ENCODE peak calls at places on chromosome 1, in eight cellular contexts. One of them, this sample, is unnamed.

GRCh38 chr1:17215545-17215890 is 10.6 kb downstream of the PADI1 start:
- DNase-seq in fibroblast of lung: no peak
- DNase-seq in AG04450: no peak
- DNase-seq in astrocyte of the cerebellum: no peak
- DNase-seq in GM12865: no peak
- DNase-seq in AG09309: no peak
- DNase-seq in brain microvascular endothelial cell: peak
- DNase-seq in Caco-2: no peak
- DNase-seq in this sample: no peak

GRCh38 chr1:14149431-14149830 is 449.1 kb upstream of the KAZN start:
- DNase-seq in fibroblast of lung: no peak
- DNase-seq in AG04450: no peak
- DNase-seq in astrocyte of the cerebellum: no peak
- DNase-seq in GM12865: no peak
- DNase-seq in AG09309: no peak
- DNase-seq in brain microvascular endothelial cell: no peak
- DNase-seq in Caco-2: no peak
- DNase-seq in this sample: no peak

GRCh38 chr1:200468264-200469001 is 58.6 kb upstream of the ZNF281 start:
- DNase-seq in fibroblast of lung: no peak
- DNase-seq in AG04450: no peak
- DNase-seq in astrocyte of the cerebellum: no peak
- DNase-seq in GM12865: no peak
- DNase-seq in AG09309: no peak
- DNase-seq in brain microvascular endothelial cell: no peak
- DNase-seq in Caco-2: no peak
- DNase-seq in this sample: no peak

GRCh38 chr1:205348559-205349477 is 7.9 kb downstream of the KLHDC8A start:
- DNase-seq in fibroblast of lung: no peak
- DNase-seq in AG04450: no peak
- DNase-seq in astrocyte of the cerebellum: no peak
- DNase-seq in GM12865: no peak
- DNase-seq in AG09309: no peak
- DNase-seq in brain microvascular endothelial cell: no peak
- DNase-seq in Caco-2: no peak
- DNase-seq in this sample: no peak

GRCh38 chr1:246012271-246012854 is 494.7 kb downstream of the SMYD3 start:
- DNase-seq in fibroblast of lung: peak
- DNase-seq in AG04450: no peak
- DNase-seq in astrocyte of the cerebellum: no peak
- DNase-seq in GM12865: peak
- DNase-seq in AG09309: peak
- DNase-seq in brain microvascular endothelial cell: no peak
- DNase-seq in Caco-2: no peak
- DNase-seq in this sample: no peak

GRCh38 chr1:182484531-182485257 is 34.7 kb downstream of the RGSL1 start:
- DNase-seq in fibroblast of lung: no peak
- DNase-seq in AG04450: no peak
- DNase-seq in astrocyte of the cerebellum: no peak
- DNase-seq in GM12865: peak
- DNase-seq in AG09309: no peak
- DNase-seq in brain microvascular endothelial cell: no peak
- DNase-seq in Caco-2: peak
- DNase-seq in this sample: no peak

GRCh38 chr1:63835075-63835633 is 61.3 kb downstream of the ROR1 start:
- DNase-seq in fibroblast of lung: no peak
- DNase-seq in AG04450: no peak
- DNase-seq in astrocyte of the cerebellum: no peak
- DNase-seq in GM12865: no peak
- DNase-seq in AG09309: no peak
- DNase-seq in brain microvascular endothelial cell: no peak
- DNase-seq in Caco-2: no peak
- DNase-seq in this sample: no peak

GRCh38 chr1:242239394-242239793 is 240.5 kb upstream of the MAP1LC3C start:
- DNase-seq in fibroblast of lung: no peak
- DNase-seq in AG04450: no peak
- DNase-seq in astrocyte of the cerebellum: no peak
- DNase-seq in GM12865: no peak
- DNase-seq in AG09309: no peak
- DNase-seq in brain microvascular endothelial cell: no peak
- DNase-seq in Caco-2: no peak
- DNase-seq in this sample: no peak

GRCh38 chr1:68620575-68620974 is 123.7 kb upstream of the DEPDC1 start:
- DNase-seq in fibroblast of lung: no peak
- DNase-seq in AG04450: no peak
- DNase-seq in astrocyte of the cerebellum: no peak
- DNase-seq in GM12865: no peak
- DNase-seq in AG09309: no peak
- DNase-seq in brain microvascular endothelial cell: no peak
- DNase-seq in Caco-2: no peak
- DNase-seq in this sample: no peak

GRCh38 chr1:221696045-221696444 is 45.8 kb downstream of the DUSP10 start:
- DNase-seq in fibroblast of lung: no peak
- DNase-seq in AG04450: no peak
- DNase-seq in astrocyte of the cerebellum: no peak
- DNase-seq in GM12865: no peak
- DNase-seq in AG09309: no peak
- DNase-seq in brain microvascular endothelial cell: no peak
- DNase-seq in Caco-2: no peak
- DNase-seq in this sample: no peak

GRCh38 chr1:181088079-181089016 is at the start of gene IER5:
- DNase-seq in fibroblast of lung: peak
- DNase-seq in AG04450: peak
- DNase-seq in astrocyte of the cerebellum: peak
- DNase-seq in GM12865: peak
- DNase-seq in AG09309: peak
- DNase-seq in brain microvascular endothelial cell: peak
- DNase-seq in Caco-2: peak
- DNase-seq in this sample: peak
- TF ChIP-seq CTCF in fibroblast of lung: no peak
- TF ChIP-seq CTCF in AG04450: no peak
- TF ChIP-seq CTCF in astrocyte of the cerebellum: no peak
- TF ChIP-seq CTCF in GM12865: no peak
- TF ChIP-seq CTCF in AG09309: no peak
- TF ChIP-seq CTCF in brain microvascular endothelial cell: no peak
- TF ChIP-seq CTCF in Caco-2: no peak
- TF ChIP-seq CTCF in this sample: no peak

DNA sequence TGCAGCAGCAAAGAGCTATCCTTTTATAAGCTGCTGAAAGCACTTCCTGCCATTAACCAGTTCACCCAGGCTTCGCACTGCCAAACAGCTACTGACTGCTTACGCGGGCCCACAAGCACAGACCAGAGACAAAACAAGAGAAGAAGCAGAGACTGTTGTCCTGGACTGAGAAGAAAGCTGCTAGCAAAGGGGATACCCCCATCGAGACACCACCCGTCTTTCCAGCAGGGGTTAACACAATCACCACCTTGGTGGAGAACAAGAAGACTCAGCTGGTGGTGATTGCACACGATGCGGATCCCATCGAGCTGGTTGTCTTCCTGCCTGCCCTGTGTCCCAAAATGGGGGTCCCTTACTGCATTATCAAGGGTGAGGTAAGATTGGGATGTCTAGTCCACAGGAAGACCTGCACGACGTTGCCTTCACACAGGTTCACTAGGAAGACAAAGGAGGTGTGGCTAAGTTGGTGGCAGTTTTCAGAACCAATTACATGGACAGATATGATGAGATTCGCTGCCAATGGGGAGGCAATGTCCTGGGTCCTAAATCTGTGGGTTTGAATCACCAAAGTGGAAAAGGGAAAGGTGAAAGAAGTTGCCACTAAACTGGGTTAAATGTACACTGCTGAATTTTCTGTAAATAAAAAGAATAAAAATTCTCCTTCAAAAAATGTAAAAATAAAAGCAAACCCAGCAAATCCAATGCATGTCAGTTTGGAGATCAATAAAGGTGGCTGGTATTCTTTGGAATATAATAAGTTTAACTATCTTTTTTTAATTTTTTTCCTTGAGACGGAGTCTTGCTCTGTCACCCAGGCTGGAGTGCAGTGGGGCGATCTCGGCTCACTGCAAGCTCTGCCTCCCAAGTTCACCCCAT is 1.2 kb downstream of the FMO5 start:
- DNase-seq in fibroblast of lung: no peak
- DNase-seq in AG04450: no peak
- DNase-seq in astrocyte of the cerebellum: no peak
- DNase-seq in GM12865: no peak
- DNase-seq in AG09309: no peak
- DNase-seq in brain microvascular endothelial cell: no peak
- DNase-seq in Caco-2: no peak
- DNase-seq in this sample: no peak
- H3K4me3 ChIP-seq in fibroblast of lung: no peak
- H3K4me3 ChIP-seq in AG04450: no peak
- H3K4me3 ChIP-seq in astrocyte of the cerebellum: no peak
- H3K4me3 ChIP-seq in GM12865: no peak
- H3K4me3 ChIP-seq in AG09309: no peak
- H3K4me3 ChIP-seq in brain microvascular endothelial cell: no peak
- H3K4me3 ChIP-seq in Caco-2: no peak
- H3K4me3 ChIP-seq in this sample: no peak

GRCh38 chr1:208793946-208794345 is 549.8 kb upstream of the PLXNA2 start:
- DNase-seq in fibroblast of lung: no peak
- DNase-seq in AG04450: no peak
- DNase-seq in astrocyte of the cerebellum: no peak
- DNase-seq in GM12865: no peak
- DNase-seq in AG09309: no peak
- DNase-seq in brain microvascular endothelial cell: no peak
- DNase-seq in Caco-2: no peak
- DNase-seq in this sample: no peak
- TF ChIP-seq CTCF in fibroblast of lung: no peak
- TF ChIP-seq CTCF in AG04450: no peak
- TF ChIP-seq CTCF in astrocyte of the cerebellum: no peak
- TF ChIP-seq CTCF in GM12865: no peak
- TF ChIP-seq CTCF in AG09309: no peak
- TF ChIP-seq CTCF in brain microvascular endothelial cell: no peak
- TF ChIP-seq CTCF in Caco-2: no peak
- TF ChIP-seq CTCF in this sample: no peak

GRCh38 chr1:156795787-156796186 is 20.9 kb downstream of the SH2D2A start:
- DNase-seq in fibroblast of lung: no peak
- DNase-seq in AG04450: no peak
- DNase-seq in astrocyte of the cerebellum: peak
- DNase-seq in GM12865: no peak
- DNase-seq in AG09309: no peak
- DNase-seq in brain microvascular endothelial cell: no peak
- DNase-seq in Caco-2: no peak
- DNase-seq in this sample: no peak
- H3K4me3 ChIP-seq in fibroblast of lung: no peak
- H3K4me3 ChIP-seq in AG04450: no peak
- H3K4me3 ChIP-seq in astrocyte of the cerebellum: no peak
- H3K4me3 ChIP-seq in GM12865: no peak
- H3K4me3 ChIP-seq in AG09309: no peak
- H3K4me3 ChIP-seq in brain microvascular endothelial cell: no peak
- H3K4me3 ChIP-seq in Caco-2: no peak
- H3K4me3 ChIP-seq in this sample: no peak

GRCh38 chr1:186155594-186155993 is 219.5 kb downstream of the TPR start:
- DNase-seq in fibroblast of lung: peak
- DNase-seq in AG04450: peak
- DNase-seq in astrocyte of the cerebellum: peak
- DNase-seq in GM12865: peak
- DNase-seq in AG09309: peak
- DNase-seq in brain microvascular endothelial cell: peak
- DNase-seq in Caco-2: no peak
- DNase-seq in this sample: peak
- TF ChIP-seq CTCF in fibroblast of lung: peak
- TF ChIP-seq CTCF in AG04450: peak
- TF ChIP-seq CTCF in astrocyte of the cerebellum: peak
- TF ChIP-seq CTCF in GM12865: peak
- TF ChIP-seq CTCF in AG09309: peak
- TF ChIP-seq CTCF in brain microvascular endothelial cell: peak
- TF ChIP-seq CTCF in Caco-2: peak
- TF ChIP-seq CTCF in this sample: peak

GRCh38 chr1:156676450-156676819 is 772 bp downstream of the NES start:
- DNase-seq in fibroblast of lung: no peak
- DNase-seq in AG04450: no peak
- DNase-seq in astrocyte of the cerebellum: no peak
- DNase-seq in GM12865: no peak
- DNase-seq in AG09309: no peak
- DNase-seq in brain microvascular endothelial cell: no peak
- DNase-seq in Caco-2: no peak
- DNase-seq in this sample: no peak
- H3K4me3 ChIP-seq in fibroblast of lung: peak
- H3K4me3 ChIP-seq in AG04450: peak
- H3K4me3 ChIP-seq in astrocyte of the cerebellum: peak
- H3K4me3 ChIP-seq in GM12865: no peak
- H3K4me3 ChIP-seq in AG09309: peak
- H3K4me3 ChIP-seq in brain microvascular endothelial cell: peak
- H3K4me3 ChIP-seq in Caco-2: peak
- H3K4me3 ChIP-seq in this sample: peak

This sample was measured in HFF-Myc.